ENCODE peak calls at places on chromosomes 12 and 14, in four cellular contexts. One of them, this sample, is unnamed.

GRCh38 chr14:65412881-65413738 is 580 bp downstream of the FUT8 start:
- DNase-seq in activated CD8-positive, alpha-beta T cell treated with anti-CD3 and anti-CD28 coated beads, Interleukin-2, amount 10 ng/mL, durations not matched to agents 7 days and 5 days: peak
- DNase-seq in activated effector memory CD4-positive, alpha-beta T cell treated with Interleukin-2 at 50 U/mL for 16 hours: peak
- DNase-seq in astrocyte of the cerebellum: peak
- DNase-seq in this sample: peak

GRCh38 chr12:63068857-63069442 is 82.1 kb downstream of the AVPR1A start:
- DNase-seq in activated CD8-positive, alpha-beta T cell treated with anti-CD3 and anti-CD28 coated beads, Interleukin-2, amount 10 ng/mL, durations not matched to agents 7 days and 5 days: peak
- DNase-seq in activated effector memory CD4-positive, alpha-beta T cell treated with Interleukin-2 at 50 U/mL for 16 hours: no peak
- DNase-seq in astrocyte of the cerebellum: peak
- DNase-seq in this sample: peak

GRCh38 chr12:91687052-91688017 is 458.3 kb downstream of the BTG1 start:
- DNase-seq in activated CD8-positive, alpha-beta T cell treated with anti-CD3 and anti-CD28 coated beads, Interleukin-2, amount 10 ng/mL, durations not matched to agents 7 days and 5 days: peak
- DNase-seq in activated effector memory CD4-positive, alpha-beta T cell treated with Interleukin-2 at 50 U/mL for 16 hours: no peak
- DNase-seq in astrocyte of the cerebellum: peak
- DNase-seq in this sample: peak

GRCh38 chr12:49961111-49961922 is at the start of gene AQP5:
- DNase-seq in activated CD8-positive, alpha-beta T cell treated with anti-CD3 and anti-CD28 coated beads, Interleukin-2, amount 10 ng/mL, durations not matched to agents 7 days and 5 days: no peak
- DNase-seq in activated effector memory CD4-positive, alpha-beta T cell treated with Interleukin-2 at 50 U/mL for 16 hours: no peak
- DNase-seq in astrocyte of the cerebellum: no peak
- DNase-seq in this sample: no peak

GRCh38 chr12:124002654-124003053 is 29.6 kb downstream of the ZNF664 start:
- DNase-seq in activated CD8-positive, alpha-beta T cell treated with anti-CD3 and anti-CD28 coated beads, Interleukin-2, amount 10 ng/mL, durations not matched to agents 7 days and 5 days: no peak
- DNase-seq in activated effector memory CD4-positive, alpha-beta T cell treated with Interleukin-2 at 50 U/mL for 16 hours: no peak
- DNase-seq in astrocyte of the cerebellum: no peak
- DNase-seq in this sample: no peak

GRCh38 chr12:110224379-110225304 is 56.4 kb upstream of the ATP2A2 start:
- DNase-seq in activated CD8-positive, alpha-beta T cell treated with anti-CD3 and anti-CD28 coated beads, Interleukin-2, amount 10 ng/mL, durations not matched to agents 7 days and 5 days: no peak
- DNase-seq in activated effector memory CD4-positive, alpha-beta T cell treated with Interleukin-2 at 50 U/mL for 16 hours: no peak
- DNase-seq in astrocyte of the cerebellum: peak
- DNase-seq in this sample: peak

GRCh38 chr14:32697114-32697513 is 241.6 kb upstream of the NPAS3 start:
- DNase-seq in activated CD8-positive, alpha-beta T cell treated with anti-CD3 and anti-CD28 coated beads, Interleukin-2, amount 10 ng/mL, durations not matched to agents 7 days and 5 days: no peak
- DNase-seq in activated effector memory CD4-positive, alpha-beta T cell treated with Interleukin-2 at 50 U/mL for 16 hours: no peak
- DNase-seq in astrocyte of the cerebellum: no peak
- DNase-seq in this sample: no peak

GRCh38 chr14:68283378-68284123 is 464.0 kb downstream of the RAD51B start:
- DNase-seq in activated CD8-positive, alpha-beta T cell treated with anti-CD3 and anti-CD28 coated beads, Interleukin-2, amount 10 ng/mL, durations not matched to agents 7 days and 5 days: peak
- DNase-seq in activated effector memory CD4-positive, alpha-beta T cell treated with Interleukin-2 at 50 U/mL for 16 hours: peak
- DNase-seq in astrocyte of the cerebellum: no peak
- DNase-seq in this sample: no peak

GRCh38 chr12:45907955-45908354 is 82.4 kb downstream of the SCAF11 start:
- DNase-seq in activated CD8-positive, alpha-beta T cell treated with anti-CD3 and anti-CD28 coated beads, Interleukin-2, amount 10 ng/mL, durations not matched to agents 7 days and 5 days: no peak
- DNase-seq in activated effector memory CD4-positive, alpha-beta T cell treated with Interleukin-2 at 50 U/mL for 16 hours: no peak
- DNase-seq in astrocyte of the cerebellum: no peak
- DNase-seq in this sample: no peak

GRCh38 chr14:58829594-58829993 is 191.8 kb downstream of the DACT1 start:
- DNase-seq in activated CD8-positive, alpha-beta T cell treated with anti-CD3 and anti-CD28 coated beads, Interleukin-2, amount 10 ng/mL, durations not matched to agents 7 days and 5 days: no peak
- DNase-seq in activated effector memory CD4-positive, alpha-beta T cell treated with Interleukin-2 at 50 U/mL for 16 hours: no peak
- DNase-seq in astrocyte of the cerebellum: no peak
- DNase-seq in this sample: peak

GRCh38 chr14:64217318-64217717 is 76.9 kb downstream of the ESR2 start:
- DNase-seq in activated CD8-positive, alpha-beta T cell treated with anti-CD3 and anti-CD28 coated beads, Interleukin-2, amount 10 ng/mL, durations not matched to agents 7 days and 5 days: no peak
- DNase-seq in activated effector memory CD4-positive, alpha-beta T cell treated with Interleukin-2 at 50 U/mL for 16 hours: no peak
- DNase-seq in astrocyte of the cerebellum: no peak
- DNase-seq in this sample: no peak

GRCh38 chr14:60002819-60003492 is 83.0 kb downstream of the LRRC9 start:
- DNase-seq in activated CD8-positive, alpha-beta T cell treated with anti-CD3 and anti-CD28 coated beads, Interleukin-2, amount 10 ng/mL, durations not matched to agents 7 days and 5 days: no peak
- DNase-seq in activated effector memory CD4-positive, alpha-beta T cell treated with Interleukin-2 at 50 U/mL for 16 hours: no peak
- DNase-seq in astrocyte of the cerebellum: no peak
- DNase-seq in this sample: peak

GRCh38 chr12:66612053-66612775 is 66.7 kb downstream of the GRIP1 start:
- DNase-seq in activated CD8-positive, alpha-beta T cell treated with anti-CD3 and anti-CD28 coated beads, Interleukin-2, amount 10 ng/mL, durations not matched to agents 7 days and 5 days: no peak
- DNase-seq in activated effector memory CD4-positive, alpha-beta T cell treated with Interleukin-2 at 50 U/mL for 16 hours: no peak
- DNase-seq in astrocyte of the cerebellum: no peak
- DNase-seq in this sample: no peak

GRCh38 chr14:77979666-77980351 is 179.9 kb downstream of the ADCK1 start:
- DNase-seq in activated CD8-positive, alpha-beta T cell treated with anti-CD3 and anti-CD28 coated beads, Interleukin-2, amount 10 ng/mL, durations not matched to agents 7 days and 5 days: no peak
- DNase-seq in activated effector memory CD4-positive, alpha-beta T cell treated with Interleukin-2 at 50 U/mL for 16 hours: no peak
- DNase-seq in astrocyte of the cerebellum: peak
- DNase-seq in this sample: peak

GRCh38 chr14:74697976-74698375 is 14.9 kb downstream of the AREL1 start:
- DNase-seq in activated CD8-positive, alpha-beta T cell treated with anti-CD3 and anti-CD28 coated beads, Interleukin-2, amount 10 ng/mL, durations not matched to agents 7 days and 5 days: no peak
- DNase-seq in activated effector memory CD4-positive, alpha-beta T cell treated with Interleukin-2 at 50 U/mL for 16 hours: no peak
- DNase-seq in astrocyte of the cerebellum: no peak
- DNase-seq in this sample: no peak

GRCh38 chr14:77615231-77616132 is 955 bp downstream of the SPTLC2 start:
- DNase-seq in activated CD8-positive, alpha-beta T cell treated with anti-CD3 and anti-CD28 coated beads, Interleukin-2, amount 10 ng/mL, durations not matched to agents 7 days and 5 days: peak
- DNase-seq in activated effector memory CD4-positive, alpha-beta T cell treated with Interleukin-2 at 50 U/mL for 16 hours: peak
- DNase-seq in astrocyte of the cerebellum: no peak
- DNase-seq in this sample: peak

GRCh38 chr12:75635606-75636444 is 124.4 kb upstream of the KRR1 start:
- DNase-seq in activated CD8-positive, alpha-beta T cell treated with anti-CD3 and anti-CD28 coated beads, Interleukin-2, amount 10 ng/mL, durations not matched to agents 7 days and 5 days: peak
- DNase-seq in activated effector memory CD4-positive, alpha-beta T cell treated with Interleukin-2 at 50 U/mL for 16 hours: no peak
- DNase-seq in astrocyte of the cerebellum: peak
- DNase-seq in this sample: peak

GRCh38 chr12:46609281-46609623 is 216.5 kb downstream of the SLC38A4 start:
- DNase-seq in activated CD8-positive, alpha-beta T cell treated with anti-CD3 and anti-CD28 coated beads, Interleukin-2, amount 10 ng/mL, durations not matched to agents 7 days and 5 days: peak
- DNase-seq in activated effector memory CD4-positive, alpha-beta T cell treated with Interleukin-2 at 50 U/mL for 16 hours: no peak
- DNase-seq in astrocyte of the cerebellum: no peak
- DNase-seq in this sample: no peak

GRCh38 chr12:43131304-43131703 is 420.7 kb downstream of the ADAMTS20 start:
- DNase-seq in activated CD8-positive, alpha-beta T cell treated with anti-CD3 and anti-CD28 coated beads, Interleukin-2, amount 10 ng/mL, durations not matched to agents 7 days and 5 days: no peak
- DNase-seq in activated effector memory CD4-positive, alpha-beta T cell treated with Interleukin-2 at 50 U/mL for 16 hours: no peak
- DNase-seq in astrocyte of the cerebellum: no peak
- DNase-seq in this sample: no peak

GRCh38 chr12:47892819-47893218 is 12.0 kb downstream of the VDR start:
- DNase-seq in activated CD8-positive, alpha-beta T cell treated with anti-CD3 and anti-CD28 coated beads, Interleukin-2, amount 10 ng/mL, durations not matched to agents 7 days and 5 days: no peak
- DNase-seq in activated effector memory CD4-positive, alpha-beta T cell treated with Interleukin-2 at 50 U/mL for 16 hours: no peak
- DNase-seq in astrocyte of the cerebellum: no peak
- DNase-seq in this sample: no peak

GRCh38 chr12:105256921-105257320 is 20.9 kb upstream of the APPL2 start:
- DNase-seq in activated CD8-positive, alpha-beta T cell treated with anti-CD3 and anti-CD28 coated beads, Interleukin-2, amount 10 ng/mL, durations not matched to agents 7 days and 5 days: no peak
- DNase-seq in activated effector memory CD4-positive, alpha-beta T cell treated with Interleukin-2 at 50 U/mL for 16 hours: no peak
- DNase-seq in astrocyte of the cerebellum: peak
- DNase-seq in this sample: peak

GRCh38 chr14:103391048-103391447 is 5.8 kb downstream of the MARK3 start:
- DNase-seq in activated CD8-positive, alpha-beta T cell treated with anti-CD3 and anti-CD28 coated beads, Interleukin-2, amount 10 ng/mL, durations not matched to agents 7 days and 5 days: peak
- DNase-seq in activated effector memory CD4-positive, alpha-beta T cell treated with Interleukin-2 at 50 U/mL for 16 hours: peak
- DNase-seq in astrocyte of the cerebellum: peak
- DNase-seq in this sample: peak

GRCh38 chr12:130647814-130648213 is 68.3 kb downstream of the RIMBP2 start:
- DNase-seq in activated CD8-positive, alpha-beta T cell treated with anti-CD3 and anti-CD28 coated beads, Interleukin-2, amount 10 ng/mL, durations not matched to agents 7 days and 5 days: no peak
- DNase-seq in activated effector memory CD4-positive, alpha-beta T cell treated with Interleukin-2 at 50 U/mL for 16 hours: no peak
- DNase-seq in astrocyte of the cerebellum: no peak
- DNase-seq in this sample: no peak

GRCh38 chr12:77062846-77063461 is 2.4 kb downstream of the E2F7 start:
- DNase-seq in activated CD8-positive, alpha-beta T cell treated with anti-CD3 and anti-CD28 coated beads, Interleukin-2, amount 10 ng/mL, durations not matched to agents 7 days and 5 days: no peak
- DNase-seq in activated effector memory CD4-positive, alpha-beta T cell treated with Interleukin-2 at 50 U/mL for 16 hours: no peak
- DNase-seq in astrocyte of the cerebellum: peak
- DNase-seq in this sample: peak

GRCh38 chr14:68856572-68856971 is 63.7 kb upstream of the ZFP36L1 start:
- DNase-seq in activated CD8-positive, alpha-beta T cell treated with anti-CD3 and anti-CD28 coated beads, Interleukin-2, amount 10 ng/mL, durations not matched to agents 7 days and 5 days: no peak
- DNase-seq in activated effector memory CD4-positive, alpha-beta T cell treated with Interleukin-2 at 50 U/mL for 16 hours: no peak
- DNase-seq in astrocyte of the cerebellum: no peak
- DNase-seq in this sample: no peak

GRCh38 chr14:40218282-40218941 is 786.2 kb upstream of the FBXO33 start:
- DNase-seq in activated CD8-positive, alpha-beta T cell treated with anti-CD3 and anti-CD28 coated beads, Interleukin-2, amount 10 ng/mL, durations not matched to agents 7 days and 5 days: no peak
- DNase-seq in activated effector memory CD4-positive, alpha-beta T cell treated with Interleukin-2 at 50 U/mL for 16 hours: no peak
- DNase-seq in astrocyte of the cerebellum: no peak
- DNase-seq in this sample: no peak

GRCh38 chr14:100440758-100441203 is 117.6 kb downstream of the SLC25A47 start:
- DNase-seq in activated CD8-positive, alpha-beta T cell treated with anti-CD3 and anti-CD28 coated beads, Interleukin-2, amount 10 ng/mL, durations not matched to agents 7 days and 5 days: no peak
- DNase-seq in activated effector memory CD4-positive, alpha-beta T cell treated with Interleukin-2 at 50 U/mL for 16 hours: no peak
- DNase-seq in astrocyte of the cerebellum: no peak
- DNase-seq in this sample: peak

GRCh38 chr12:82627799-82628198 is 58.9 kb upstream of the TMTC2 start:
- DNase-seq in activated CD8-positive, alpha-beta T cell treated with anti-CD3 and anti-CD28 coated beads, Interleukin-2, amount 10 ng/mL, durations not matched to agents 7 days and 5 days: no peak
- DNase-seq in activated effector memory CD4-positive, alpha-beta T cell treated with Interleukin-2 at 50 U/mL for 16 hours: no peak
- DNase-seq in astrocyte of the cerebellum: peak
- DNase-seq in this sample: no peak

GRCh38 chr12:15688202-15688736 is 100.9 kb downstream of the EPS8 start:
- DNase-seq in activated CD8-positive, alpha-beta T cell treated with anti-CD3 and anti-CD28 coated beads, Interleukin-2, amount 10 ng/mL, durations not matched to agents 7 days and 5 days: no peak
- DNase-seq in activated effector memory CD4-positive, alpha-beta T cell treated with Interleukin-2 at 50 U/mL for 16 hours: no peak
- DNase-seq in astrocyte of the cerebellum: no peak
- DNase-seq in this sample: no peak

GRCh38 chr14:53360821-53361220 is 207.7 kb upstream of the DDHD1 start:
- DNase-seq in activated CD8-positive, alpha-beta T cell treated with anti-CD3 and anti-CD28 coated beads, Interleukin-2, amount 10 ng/mL, durations not matched to agents 7 days and 5 days: no peak
- DNase-seq in activated effector memory CD4-positive, alpha-beta T cell treated with Interleukin-2 at 50 U/mL for 16 hours: no peak
- DNase-seq in astrocyte of the cerebellum: no peak
- DNase-seq in this sample: no peak

GRCh38 chr14:88300817-88301216 is 22.3 kb downstream of the KCNK10 start:
- DNase-seq in activated CD8-positive, alpha-beta T cell treated with anti-CD3 and anti-CD28 coated beads, Interleukin-2, amount 10 ng/mL, durations not matched to agents 7 days and 5 days: no peak
- DNase-seq in activated effector memory CD4-positive, alpha-beta T cell treated with Interleukin-2 at 50 U/mL for 16 hours: no peak
- DNase-seq in astrocyte of the cerebellum: no peak
- DNase-seq in this sample: no peak

GRCh38 chr14:63045234-63045611 is at the start of gene KCNH5:
- DNase-seq in activated CD8-positive, alpha-beta T cell treated with anti-CD3 and anti-CD28 coated beads, Interleukin-2, amount 10 ng/mL, durations not matched to agents 7 days and 5 days: peak
- DNase-seq in activated effector memory CD4-positive, alpha-beta T cell treated with Interleukin-2 at 50 U/mL for 16 hours: no peak
- DNase-seq in astrocyte of the cerebellum: no peak
- DNase-seq in this sample: peak

GRCh38 chr12:95460105-95460504 is 13.8 kb upstream of the METAP2 start:
- DNase-seq in activated CD8-positive, alpha-beta T cell treated with anti-CD3 and anti-CD28 coated beads, Interleukin-2, amount 10 ng/mL, durations not matched to agents 7 days and 5 days: no peak
- DNase-seq in activated effector memory CD4-positive, alpha-beta T cell treated with Interleukin-2 at 50 U/mL for 16 hours: no peak
- DNase-seq in astrocyte of the cerebellum: no peak
- DNase-seq in this sample: no peak

GRCh38 chr12:6643569-6644256 is 3.5 kb downstream of the ACRBP start:
- DNase-seq in activated CD8-positive, alpha-beta T cell treated with anti-CD3 and anti-CD28 coated beads, Interleukin-2, amount 10 ng/mL, durations not matched to agents 7 days and 5 days: no peak
- DNase-seq in activated effector memory CD4-positive, alpha-beta T cell treated with Interleukin-2 at 50 U/mL for 16 hours: no peak
- DNase-seq in astrocyte of the cerebellum: no peak
- DNase-seq in this sample: no peak

GRCh38 chr14:21498540-21499526 is 12.3 kb downstream of the METTL3 start:
- DNase-seq in activated CD8-positive, alpha-beta T cell treated with anti-CD3 and anti-CD28 coated beads, Interleukin-2, amount 10 ng/mL, durations not matched to agents 7 days and 5 days: peak
- DNase-seq in activated effector memory CD4-positive, alpha-beta T cell treated with Interleukin-2 at 50 U/mL for 16 hours: no peak
- DNase-seq in astrocyte of the cerebellum: peak
- DNase-seq in this sample: peak

This sample was measured in M059J.